ENCODE peak calls at places on chromosomes 3 and 15, in four cellular contexts. O, B, A and E are unnamed samples.
A peak's percentile ranks its signal among the peaks of the same experiment; 100 is the strongest.

GRCh38 chr15:52558196-52558595 is 10.6 kb downstream of the ARPP19 start:
- DNase-seq in A (no peak), O (no peak), B (peak; percentile 46), E (no peak)

GRCh38 chr15:51623386-51623938 is 891 bp upstream of the DMXL2 start:
- DNase-seq in O (peak; percentile 41), B (peak; percentile 73), A (no peak), E (no peak)

GRCh38 chr15:82832601-82833209 is 23.3 kb downstream of the WHAMM start:
- DNase-seq in B (peak; percentile 56), A (no peak), O (no peak), E (no peak)

GRCh38 chr15:58457466-58457965 is 25.7 kb downstream of the LIPC start:
- DNase-seq in A (no peak), O (no peak), B (no peak), E (no peak)

GRCh38 chr15:75712668-75713337 is at the start of gene CSPG4:
- DNase-seq in O (peak; percentile 62), B (no peak), A (no peak), E (peak; percentile 84)

GRCh38 chr3:188578579-188579363 is 424.8 kb downstream of the LPP start:
- DNase-seq in B (no peak), O (no peak), A (no peak), E (no peak)

GRCh38 chr15:80506494-80506893 is 102.3 kb downstream of the ARNT2 start:
- DNase-seq in O (no peak), A (no peak), B (no peak), E (no peak)

GRCh38 chr3:100339786-100340185 is 5.2 kb downstream of the NIT2 start:
- DNase-seq in A (no peak), B (no peak), O (no peak), E (no peak)

GRCh38 chr15:48090666-48091065 is 30.1 kb upstream of the SLC24A5 start:
- DNase-seq in A (no peak), B (no peak), O (no peak), E (no peak)

GRCh38 chr3:108477511-108478147 is 32.8 kb downstream of the MYH15 start:
- DNase-seq in B (peak; percentile 72), A (peak; percentile 52), O (peak; percentile 35), E (peak; percentile 78)

GRCh38 chr3:36907911-36908646 is 36.8 kb downstream of the TRANK1 start:
- DNase-seq in B (peak; percentile 66), O (peak; percentile 49), A (peak; percentile 25), E (peak; percentile 18)

GRCh38 chr3:141642215-141642614 is 95.9 kb upstream of the RNF7 start:
- DNase-seq in B (no peak), O (no peak), A (peak; percentile 46), E (no peak)

GRCh38 chr3:31629054-31629453 is 96.3 kb downstream of the STT3B start:
- DNase-seq in A (no peak), O (no peak), B (no peak), E (no peak)

DNA sequence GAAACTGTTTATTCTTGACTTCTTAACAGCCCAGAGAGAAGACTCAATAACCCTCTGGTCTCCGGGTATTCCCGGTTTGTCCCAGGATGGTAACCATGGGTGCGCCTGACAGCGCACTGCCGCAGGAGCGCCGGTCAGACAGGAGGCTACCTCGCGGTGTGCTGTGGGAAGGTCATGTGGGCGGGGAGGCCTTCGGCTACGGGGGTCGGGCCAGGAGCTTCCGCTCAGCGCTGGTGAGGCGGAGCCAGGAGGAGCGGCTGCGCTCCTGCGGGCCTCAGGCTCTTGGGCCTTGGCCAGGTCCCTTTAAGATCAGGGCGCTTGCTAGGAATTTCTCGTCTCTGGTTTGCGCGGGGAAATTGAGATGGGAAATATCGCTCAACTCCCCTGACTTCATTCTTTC is 182.3 kb upstream of the NDN start:
- DNase-seq in O (peak; percentile 58), A (peak; percentile 46), B (no peak), E (peak; percentile 92)
- TF ChIP-seq JUNB in O (no peak), A (no peak), B (no peak), E (no peak)

DNA sequence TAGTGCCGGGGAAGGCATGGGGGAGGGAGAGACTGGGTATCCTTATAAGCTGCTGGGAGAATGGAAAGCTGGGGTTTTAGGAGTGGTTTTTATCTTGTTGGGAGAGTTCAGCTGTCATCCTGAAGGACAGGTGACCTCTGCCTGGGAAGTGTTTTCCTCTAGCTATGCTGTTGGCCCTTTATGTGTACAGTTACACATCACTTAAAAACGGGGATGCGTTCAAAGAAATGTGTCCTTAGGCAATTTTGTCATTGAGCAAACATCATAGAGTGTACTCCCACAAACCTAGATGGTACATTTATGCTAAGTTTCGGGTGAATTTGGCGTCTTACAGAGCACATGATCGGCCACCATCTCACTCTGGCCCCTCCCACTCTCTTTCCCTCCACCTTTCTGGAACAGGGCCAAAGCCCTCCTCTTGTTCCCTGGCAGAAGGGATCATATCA is 164.3 kb upstream of the NUDT16 start:
- DNase-seq in B (peak; percentile 52), O (no peak), A (no peak), E (no peak)
- TF ChIP-seq JUNB in B (no peak), O (no peak), A (no peak), E (no peak)

GRCh38 chr3:10945683-10946287 is 46.8 kb upstream of the SLC6A1 start:
- DNase-seq in O (peak; percentile 84), B (peak; percentile 53), A (peak; percentile 47), E (peak; percentile 90)

GRCh38 chr3:10941972-10942371 is 50.6 kb upstream of the SLC6A1 start:
- DNase-seq in O (peak; percentile 38), A (no peak), B (no peak), E (peak; percentile 51)

GRCh38 chr3:10940106-10940505 is 52.4 kb upstream of the SLC6A1 start:
- DNase-seq in O (no peak), B (no peak), A (no peak), E (no peak)

GRCh38 chr3:10944866-10945265 is 47.7 kb upstream of the SLC6A1 start:
- DNase-seq in B (no peak), O (no peak), A (no peak), E (no peak)

GRCh38 chr3:10942806-10943205 is 49.7 kb upstream of the SLC6A1 start:
- DNase-seq in A (no peak), B (no peak), O (no peak), E (no peak)
- TF ChIP-seq JUNB in A (no peak), B (no peak), O (no peak), E (no peak)

GRCh38 chr15:63510548-63510940 is 6.2 kb downstream of the USP3 start:
- DNase-seq in O (no peak), A (no peak), B (no peak), E (no peak)

GRCh38 chr15:63507878-63508818 is 3.8 kb downstream of the USP3 start:
- DNase-seq in A (no peak), B (no peak), O (no peak), E (no peak)

GRCh38 chr15:63509933-63510547 is 5.6 kb downstream of the USP3 start:
- DNase-seq in O (no peak), B (no peak), A (no peak), E (no peak)

GRCh38 chr15:63506537-63507035 is 2.2 kb downstream of the USP3 start:
- DNase-seq in A (peak; percentile 58), B (peak; percentile 70), O (no peak), E (no peak)

DNA sequence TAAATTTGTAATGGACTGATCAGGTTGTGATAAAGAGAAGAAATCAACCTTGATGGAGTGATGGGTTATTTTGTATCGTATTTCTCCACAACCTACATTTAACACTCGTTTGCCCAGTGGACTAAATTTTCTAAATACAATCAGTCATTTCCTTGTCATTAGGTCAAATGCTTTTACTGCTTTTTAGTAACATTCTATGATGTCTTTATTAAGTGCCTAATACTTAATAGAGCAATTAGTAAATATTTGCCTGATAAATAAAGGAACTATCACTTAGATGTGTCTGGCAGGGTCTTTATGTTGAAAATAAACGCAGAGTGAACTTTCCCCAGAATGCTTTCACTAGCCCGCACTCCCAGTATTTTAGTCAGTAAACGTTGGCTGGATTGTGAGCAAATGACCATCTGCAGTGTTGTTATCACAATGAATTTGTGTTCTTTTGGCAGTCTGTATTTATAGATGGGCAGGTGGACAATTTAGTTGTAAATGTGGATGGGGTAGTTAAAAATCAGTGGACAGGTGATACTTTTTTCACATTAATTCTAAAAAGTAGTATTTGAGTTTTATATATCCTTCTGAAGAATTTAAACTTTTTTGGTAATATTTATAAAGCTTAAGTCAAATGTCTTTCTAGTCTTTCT is 4.8 kb downstream of the USP3 start:
- DNase-seq in B (no peak), O (no peak), A (no peak), E (no peak)
- TF ChIP-seq JUNB in B (no peak), O (no peak), A (no peak), E (no peak)

DNA sequence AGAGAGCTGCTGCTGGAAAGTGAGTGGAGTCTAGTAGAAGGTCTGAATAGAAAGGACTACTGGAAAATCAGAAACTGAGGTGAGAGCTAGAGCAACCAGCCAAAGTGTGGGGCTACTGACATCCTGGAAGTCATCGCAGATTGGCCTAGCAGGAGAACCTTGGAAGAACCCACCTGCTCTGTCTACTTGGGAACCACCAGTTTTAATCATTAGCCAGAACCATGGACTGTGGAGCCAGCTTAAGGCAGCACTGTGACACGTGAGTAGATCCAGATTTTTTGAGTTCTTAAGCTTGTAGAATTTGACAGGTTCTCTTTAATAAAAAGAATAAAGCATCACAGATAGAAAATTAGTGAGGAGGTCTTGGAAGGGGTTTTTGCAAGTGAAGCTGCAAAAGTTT is 179.1 kb upstream of the PEX5L start:
- DNase-seq in B (no peak), A (no peak), O (no peak), E (no peak)
- TF ChIP-seq JUNB in B (no peak), A (no peak), O (no peak), E (no peak)

DNA sequence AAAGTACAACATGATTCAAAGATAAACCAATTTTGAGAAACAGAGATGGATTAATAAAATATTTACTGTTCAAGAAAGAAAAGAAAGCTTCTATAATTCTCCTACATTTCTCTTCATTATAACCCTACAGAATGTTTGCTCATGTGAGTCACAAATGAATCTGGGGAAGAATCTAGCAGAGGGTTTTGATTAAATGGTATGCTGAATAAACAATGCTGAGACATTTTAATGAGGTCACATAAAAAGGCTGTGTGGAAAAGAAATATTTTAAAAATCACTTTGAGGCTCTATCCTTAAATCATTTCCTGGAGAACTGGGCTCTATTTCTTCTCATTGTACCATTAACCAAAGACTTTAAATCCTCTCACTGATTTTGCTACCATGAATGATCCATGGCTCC is 727.7 kb downstream of the NTRK3 start:
- DNase-seq in A (no peak), O (no peak), B (no peak), E (no peak)
- TF ChIP-seq JUNB in A (no peak), O (no peak), B (no peak), E (no peak)